ENCODE peak calls at places on chromosome 3, in five cellular contexts. A, S, I, Z and M are unnamed samples.

GRCh38 chr3:23758253-23758838 is 47.4 kb upstream of the UBE2E1 start:
- DNase-seq in A (no peak), S (no peak), I (no peak), Z (no peak), M (no peak)

GRCh38 chr3:14445773-14446172 is 43.4 kb downstream of the SLC6A6 start:
- DNase-seq in A (no peak), S (no peak), I (no peak), Z (no peak), M (no peak)

GRCh38 chr3:36696799-36697198 is 67.6 kb downstream of the DCLK3 start:
- DNase-seq in A (no peak), S (no peak), I (no peak), Z (no peak), M (no peak)

GRCh38 chr3:182078314-182078713 is 366.6 kb downstream of the SOX2 start:
- DNase-seq in A (no peak), S (no peak), I (no peak), Z (no peak), M (no peak)

GRCh38 chr3:72593881-72594397 is 254.3 kb downstream of the SHQ1 start:
- DNase-seq in A (no peak), S (no peak), I (no peak), Z (no peak), M (no peak)

GRCh38 chr3:11546657-11547302 is 96.9 kb downstream of the VGLL4 start:
- DNase-seq in A (no peak), S (no peak), I (no peak), Z (no peak), M (no peak)

GRCh38 chr3:54817628-54818027 is 110.2 kb downstream of the LRTM1 start:
- DNase-seq in A (peak), S (no peak), I (no peak), Z (no peak), M (no peak)

GRCh38 chr3:63279000-63279366 is 875 bp downstream of the SYNPR start:
- DNase-seq in A (no peak), S (no peak), I (no peak), Z (no peak), M (no peak)

GRCh38 chr3:25007974-25008658 is 419.9 kb upstream of the RARB start:
- DNase-seq in A (peak), S (no peak), I (no peak), Z (peak), M (no peak)

GRCh38 chr3:152176241-152176640 is 92.5 kb upstream of the MBNL1 start:
- DNase-seq in A (no peak), S (no peak), I (no peak), Z (peak), M (no peak)

GRCh38 chr3:175456496-175456895 is 597.4 kb downstream of the NAALADL2 start:
- DNase-seq in A (peak), S (no peak), I (no peak), Z (no peak), M (no peak)

GRCh38 chr3:78855190-78855589 is 912.6 kb downstream of the ROBO1 start:
- DNase-seq in A (no peak), S (no peak), I (no peak), Z (no peak), M (no peak)

GRCh38 chr3:143826296-143826695 is 22.0 kb downstream of the SLC9A9 start:
- DNase-seq in A (no peak), S (no peak), I (no peak), Z (no peak), M (no peak)

GRCh38 chr3:136818191-136818850 is 605 bp upstream of the SLC35G2 start:
- DNase-seq in A (no peak), S (peak), I (peak), Z (no peak), M (no peak)

GRCh38 chr3:46163551-46163981 is 44.5 kb downstream of the CCR1 start:
- DNase-seq in A (peak), S (no peak), I (no peak), Z (no peak), M (no peak)

GRCh38 chr3:53888229-53888628 is 3.4 kb downstream of the SELENOK start:
- DNase-seq in A (no peak), S (no peak), I (no peak), Z (no peak), M (no peak)

GRCh38 chr3:13251166-13251892 is 168.8 kb downstream of the NUP210 start:
- DNase-seq in A (no peak), S (no peak), I (no peak), Z (no peak), M (no peak)

GRCh38 chr3:29639621-29640290 is 358.9 kb downstream of the RBMS3 start:
- DNase-seq in A (no peak), S (no peak), I (no peak), Z (no peak), M (no peak)
- TF ChIP-seq CTCF in A (no peak), S (no peak), I (no peak), Z (no peak), M (no peak)

DNA sequence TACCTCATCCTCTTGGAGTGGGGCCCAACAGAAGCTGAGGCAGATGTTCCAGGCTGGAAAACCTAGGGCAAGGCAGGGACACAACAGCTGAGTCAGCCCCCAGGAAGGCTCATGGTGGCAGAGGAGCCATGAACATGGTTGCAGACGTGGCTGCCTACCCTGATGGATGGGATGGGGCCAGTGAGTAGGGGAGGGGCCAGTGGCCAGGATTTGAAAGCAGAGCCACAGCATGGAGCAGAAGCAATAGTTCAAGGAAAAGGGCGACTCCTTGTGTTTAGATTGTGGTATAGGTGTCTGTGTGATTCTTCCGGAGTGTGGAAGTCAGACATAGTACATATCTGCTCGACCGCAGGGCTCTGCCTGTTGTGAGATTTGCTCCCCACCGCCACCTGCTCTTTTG is 24.2 kb downstream of the PXYLP1 start:
- DNase-seq in A (no peak), S (peak), I (peak), Z (no peak), M (no peak)
- TF ChIP-seq CTCF in A (peak), S (no peak), I (peak), Z (peak), M (peak)

GRCh38 chr3:132164469-132165092 is 129.8 kb upstream of the CPNE4 start:
- DNase-seq in A (peak), S (no peak), I (no peak), Z (no peak), M (no peak)

GRCh38 chr3:132160218-132160617 is 125.4 kb upstream of the CPNE4 start:
- DNase-seq in A (no peak), S (no peak), I (no peak), Z (no peak), M (no peak)

GRCh38 chr3:132161608-132162007 is 126.8 kb upstream of the CPNE4 start:
- DNase-seq in A (no peak), S (no peak), I (no peak), Z (no peak), M (no peak)
- TF ChIP-seq CTCF in A (no peak), S (no peak), I (no peak), Z (no peak), M (no peak)

GRCh38 chr3:190424478-190425439 is 24.9 kb downstream of the TMEM207 start:
- DNase-seq in A (peak), S (no peak), I (peak), Z (peak), M (no peak)
- TF ChIP-seq CTCF in A (peak), S (no peak), I (peak), Z (peak), M (peak)

GRCh38 chr3:74443102-74443501 is 171.4 kb downstream of the CNTN3 start:
- DNase-seq in A (peak), S (no peak), I (no peak), Z (no peak), M (no peak)
- TF ChIP-seq CTCF in A (peak), S (no peak), I (no peak), Z (no peak), M (no peak)